ENCODE peak calls at places on chromosome 20, in four cellular contexts. One of them, this sample, is unnamed.

GRCh38 chr20:401682-402495 is 6.2 kb upstream of the RBCK1 start:
- DNase-seq in HCT116: peak; percentile 94
- DNase-seq in WTC11: no peak
- DNase-seq in A549: peak; percentile 100
- DNase-seq in this sample: peak; percentile 50

GRCh38 chr20:16709017-16709416 is 20.8 kb upstream of the SNRPB2 start:
- DNase-seq in HCT116: no peak
- DNase-seq in WTC11: no peak
- DNase-seq in A549: no peak
- DNase-seq in this sample: peak; percentile 41

GRCh38 chr20:54078296-54078695 is 7.9 kb upstream of the BCAS1 start:
- DNase-seq in HCT116: no peak
- DNase-seq in WTC11: no peak
- DNase-seq in A549: no peak
- DNase-seq in this sample: peak; percentile 26

GRCh38 chr20:34075647-34076046 is 36.4 kb downstream of the EIF2S2 start:
- DNase-seq in HCT116: no peak
- DNase-seq in WTC11: peak; percentile 47
- DNase-seq in A549: no peak
- DNase-seq in this sample: no peak

GRCh38 chr20:11249683-11250082 is 575.9 kb upstream of the JAG1 start:
- DNase-seq in HCT116: no peak
- DNase-seq in WTC11: no peak
- DNase-seq in A549: no peak
- DNase-seq in this sample: no peak

GRCh38 chr20:5806457-5807263 is 56.5 kb downstream of the SHLD1 start:
- DNase-seq in HCT116: no peak
- DNase-seq in WTC11: no peak
- DNase-seq in A549: peak; percentile 34
- DNase-seq in this sample: no peak

GRCh38 chr20:40815156-40816038 is 126.4 kb upstream of the MAFB start:
- DNase-seq in HCT116: no peak
- DNase-seq in WTC11: no peak
- DNase-seq in A549: no peak
- DNase-seq in this sample: no peak

GRCh38 chr20:50563133-50563944 is 53.2 kb downstream of the PTPN1 start:
- DNase-seq in HCT116: no peak
- DNase-seq in WTC11: no peak
- DNase-seq in A549: no peak
- DNase-seq in this sample: no peak

GRCh38 chr20:40073535-40074111 is 615.4 kb downstream of the MAFB start:
- DNase-seq in HCT116: no peak
- DNase-seq in WTC11: peak; percentile 52
- DNase-seq in A549: no peak
- DNase-seq in this sample: peak; percentile 6

GRCh38 chr20:840858-841567 is 7.5 kb downstream of the FAM110A start:
- DNase-seq in HCT116: no peak
- DNase-seq in WTC11: peak; percentile 58
- DNase-seq in A549: no peak
- DNase-seq in this sample: no peak

GRCh38 chr20:8215516-8215915 is 83.5 kb downstream of the PLCB1 start:
- DNase-seq in HCT116: no peak
- DNase-seq in WTC11: no peak
- DNase-seq in A549: no peak
- DNase-seq in this sample: no peak

GRCh38 chr20:38275815-38276550 is 15.4 kb upstream of the KIAA1755 start:
- DNase-seq in HCT116: no peak
- DNase-seq in WTC11: no peak
- DNase-seq in A549: peak; percentile 25
- DNase-seq in this sample: peak; percentile 84

GRCh38 chr20:47502801-47503239 is 1.1 kb downstream of the NCOA3 start:
- DNase-seq in HCT116: no peak
- DNase-seq in WTC11: no peak
- DNase-seq in A549: peak; percentile 52
- DNase-seq in this sample: peak; percentile 89

GRCh38 chr20:47191074-47191673 is 165.3 kb downstream of the ZMYND8 start:
- DNase-seq in HCT116: no peak
- DNase-seq in WTC11: no peak
- DNase-seq in A549: no peak
- DNase-seq in this sample: no peak

GRCh38 chr20:35603695-35604443 is 11.8 kb upstream of the SPAG4 start:
- DNase-seq in HCT116: no peak
- DNase-seq in WTC11: no peak
- DNase-seq in A549: no peak
- DNase-seq in this sample: no peak

GRCh38 chr20:62704341-62704948 is 4.2 kb upstream of the NTSR1 start:
- DNase-seq in HCT116: peak; percentile 91
- DNase-seq in WTC11: no peak
- DNase-seq in A549: peak; percentile 66
- DNase-seq in this sample: no peak

GRCh38 chr20:49747707-49748524 is 34.2 kb upstream of the B4GALT5 start:
- DNase-seq in HCT116: no peak
- DNase-seq in WTC11: no peak
- DNase-seq in A549: peak; percentile 66
- DNase-seq in this sample: peak; percentile 35

GRCh38 chr20:62804632-62805364 is at the start of gene OGFR:
- DNase-seq in HCT116: no peak
- DNase-seq in WTC11: peak; percentile 63
- DNase-seq in A549: no peak
- DNase-seq in this sample: peak; percentile 83

GRCh38 chr20:13341737-13342393 is 120.8 kb downstream of the ISM1 start:
- DNase-seq in HCT116: no peak
- DNase-seq in WTC11: no peak
- DNase-seq in A549: no peak
- DNase-seq in this sample: no peak

DNA sequence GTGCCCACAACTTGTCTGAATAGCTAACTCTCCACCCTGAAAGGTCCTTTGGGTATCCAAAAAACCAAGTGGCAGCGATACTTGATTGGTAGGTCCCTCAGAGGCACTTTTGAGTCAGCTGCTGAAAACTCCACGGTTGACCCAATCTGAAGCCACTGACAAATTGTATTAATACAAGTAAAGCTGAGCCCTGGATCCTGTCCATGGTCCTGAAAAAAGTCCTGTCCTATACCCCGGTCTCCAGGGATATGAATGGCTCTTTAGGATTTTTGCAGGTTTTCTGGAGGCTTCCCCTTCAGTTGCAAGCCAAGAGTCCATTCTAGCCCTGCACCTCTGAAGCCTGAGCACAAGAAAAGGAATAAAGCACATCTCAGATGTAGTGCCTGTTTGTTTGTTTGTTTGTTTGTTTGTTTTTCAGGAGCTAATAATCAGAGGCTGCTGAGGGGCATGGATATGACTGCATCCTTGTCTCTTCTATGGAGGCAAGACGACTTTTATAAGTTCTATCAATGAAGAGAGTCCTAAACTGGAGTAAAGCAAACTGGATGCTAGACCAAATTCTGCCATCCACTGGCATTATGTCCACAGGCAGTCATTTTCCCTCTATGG is 1.7 kb upstream of the SLC12A5 start:
- DNase-seq in HCT116: no peak
- DNase-seq in WTC11: peak; percentile 63
- DNase-seq in A549: peak; percentile 42
- DNase-seq in this sample: peak; percentile 74
- TF ChIP-seq MAX in HCT116: no peak
- TF ChIP-seq MAX in WTC11: no peak
- TF ChIP-seq MAX in A549: no peak
- TF ChIP-seq MAX in this sample: no peak

DNA sequence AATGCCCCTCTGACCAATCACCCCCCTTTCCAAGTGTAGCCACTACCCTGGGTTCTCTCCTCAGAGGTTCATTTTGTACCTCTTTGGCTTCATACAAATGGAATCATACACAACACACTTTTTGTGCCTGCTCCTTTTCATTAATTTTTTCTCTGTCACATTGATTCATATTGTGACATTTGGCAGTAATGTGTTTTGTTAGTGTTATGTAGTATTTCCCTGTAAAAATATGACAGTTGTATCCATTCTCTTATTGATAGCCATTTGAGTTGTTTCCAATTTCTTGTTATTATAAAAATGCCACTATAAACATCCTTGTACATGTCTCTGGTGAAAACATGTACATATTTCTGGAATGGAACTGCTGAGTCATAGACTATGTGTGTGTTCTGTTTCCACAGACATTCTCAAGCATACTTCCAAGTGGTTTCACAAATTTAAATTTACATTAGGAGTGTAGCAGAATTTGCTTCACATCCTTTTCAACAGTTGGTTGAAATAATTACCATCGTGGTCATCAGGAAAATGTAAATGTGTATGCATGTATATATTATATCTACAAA is 92.8 kb upstream of the SYNDIG1 start:
- DNase-seq in HCT116: no peak
- DNase-seq in WTC11: no peak
- DNase-seq in A549: peak; percentile 29
- DNase-seq in this sample: no peak
- TF ChIP-seq MAX in HCT116: no peak
- TF ChIP-seq MAX in WTC11: no peak
- TF ChIP-seq MAX in A549: no peak
- TF ChIP-seq MAX in this sample: no peak

DNA sequence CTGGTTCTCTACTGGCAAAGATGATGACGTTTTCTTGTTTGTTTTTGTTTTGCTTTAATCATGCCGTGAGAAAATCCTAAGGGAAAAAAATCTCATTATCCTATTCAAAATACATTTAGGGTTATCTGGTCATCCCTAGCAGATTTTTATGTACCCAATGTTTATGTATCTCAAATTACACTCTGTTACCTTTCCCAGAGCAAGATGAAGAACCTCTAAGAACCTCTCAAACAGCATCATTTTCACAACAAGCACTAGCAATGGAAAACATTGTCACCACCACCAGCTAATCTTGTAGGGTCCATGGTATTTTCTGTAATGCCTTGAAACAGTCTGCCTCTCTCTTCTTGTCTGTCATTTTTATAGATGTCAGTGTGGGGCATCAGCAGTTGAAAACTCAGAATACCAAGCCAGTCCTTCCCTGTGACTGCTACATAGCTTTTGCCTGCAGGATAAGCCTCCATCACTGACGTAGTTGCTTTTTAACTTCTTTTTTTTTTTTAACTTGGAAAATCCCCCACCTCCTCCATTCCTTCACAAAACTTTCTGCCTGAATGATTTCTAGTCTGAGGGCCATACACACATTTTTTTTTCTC is 2.4 kb upstream of the SNAP25 start:
- DNase-seq in HCT116: no peak
- DNase-seq in WTC11: no peak
- DNase-seq in A549: no peak
- DNase-seq in this sample: no peak
- TF ChIP-seq MAX in HCT116: no peak
- TF ChIP-seq MAX in WTC11: no peak
- TF ChIP-seq MAX in A549: no peak
- TF ChIP-seq MAX in this sample: no peak

DNA sequence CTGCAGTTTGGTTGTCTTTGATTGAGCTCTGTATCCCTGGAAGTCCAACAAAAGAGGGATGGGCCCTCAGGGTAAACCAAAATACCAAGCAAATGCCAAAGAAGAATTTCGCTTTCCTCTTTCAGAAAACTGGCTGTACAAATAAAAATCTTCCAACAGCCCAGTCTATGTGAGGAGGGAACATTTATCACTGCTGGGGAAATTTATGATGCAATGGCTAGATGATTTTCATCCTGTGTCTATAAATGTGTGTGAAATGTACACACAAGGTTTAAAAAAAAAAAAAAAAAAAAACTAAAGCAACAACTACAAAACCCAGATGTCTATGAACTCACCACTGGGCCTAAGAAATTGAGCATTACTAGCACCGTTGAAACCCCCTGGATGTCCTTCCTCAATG is 68.7 kb upstream of the SLC4A11 start:
- DNase-seq in HCT116: no peak
- DNase-seq in WTC11: no peak
- DNase-seq in A549: no peak
- DNase-seq in this sample: no peak
- TF ChIP-seq MAX in HCT116: no peak
- TF ChIP-seq MAX in WTC11: no peak
- TF ChIP-seq MAX in A549: no peak
- TF ChIP-seq MAX in this sample: no peak